ENCODE peak calls at places on chromosomes 4 and X, in eight cellular contexts. One of them, this sample, is unnamed.

GRCh38 chr4:84924439-84924838 is 42.1 kb downstream of the WDFY3 start:
- DNase-seq in body of pancreas: no peak
- DNase-seq in thoracic aorta: no peak
- DNase-seq in upper lobe of right lung: no peak
- DNase-seq in tibial artery: no peak
- DNase-seq in HCT116: no peak
- DNase-seq in H9: no peak
- DNase-seq in B cell: no peak
- DNase-seq in this sample: no peak

GRCh38 chr4:62709618-62710252 is 1509.6 kb downstream of the ADGRL3 start:
- DNase-seq in upper lobe of right lung: no peak
- DNase-seq in B cell: no peak
- DNase-seq in H9: no peak
- DNase-seq in HCT116: no peak
- DNase-seq in tibial artery: no peak
- DNase-seq in body of pancreas: no peak
- DNase-seq in thoracic aorta: no peak
- DNase-seq in this sample: peak

GRCh38 chr4:2085496-2085901 is 26.4 kb downstream of the NAT8L start:
- DNase-seq in upper lobe of right lung: peak
- DNase-seq in H9: peak
- DNase-seq in body of pancreas: peak
- DNase-seq in HCT116: no peak
- DNase-seq in thoracic aorta: no peak
- DNase-seq in B cell: no peak
- DNase-seq in tibial artery: no peak
- DNase-seq in this sample: peak

GRCh38 chrX:21493226-21493850 is 119.1 kb downstream of the CNKSR2 start:
- DNase-seq in upper lobe of right lung: no peak
- DNase-seq in tibial artery: no peak
- DNase-seq in H9: no peak
- DNase-seq in thoracic aorta: no peak
- DNase-seq in body of pancreas: no peak
- DNase-seq in B cell: no peak
- DNase-seq in HCT116: no peak
- DNase-seq in this sample: no peak

GRCh38 chrX:23066588-23067281 is 67.0 kb downstream of the DDX53 start:
- DNase-seq in body of pancreas: no peak
- DNase-seq in H9: no peak
- DNase-seq in HCT116: no peak
- DNase-seq in B cell: no peak
- DNase-seq in tibial artery: no peak
- DNase-seq in upper lobe of right lung: no peak
- DNase-seq in thoracic aorta: no peak
- DNase-seq in this sample: no peak

GRCh38 chr4:79022529-79022928 is 83.3 kb upstream of the PAQR3 start:
- DNase-seq in B cell: no peak
- DNase-seq in upper lobe of right lung: peak
- DNase-seq in body of pancreas: no peak
- DNase-seq in H9: no peak
- DNase-seq in tibial artery: no peak
- DNase-seq in HCT116: no peak
- DNase-seq in thoracic aorta: no peak
- DNase-seq in this sample: no peak

GRCh38 chrX:40945366-40945713 is 139.9 kb upstream of the USP9X start:
- DNase-seq in tibial artery: peak
- DNase-seq in upper lobe of right lung: no peak
- DNase-seq in thoracic aorta: no peak
- DNase-seq in HCT116: peak
- DNase-seq in B cell: no peak
- DNase-seq in body of pancreas: peak
- DNase-seq in H9: no peak
- DNase-seq in this sample: no peak

GRCh38 chr4:119728692-119729593 is 100.3 kb upstream of the PDE5A start:
- DNase-seq in B cell: no peak
- DNase-seq in H9: no peak
- DNase-seq in tibial artery: no peak
- DNase-seq in thoracic aorta: no peak
- DNase-seq in HCT116: no peak
- DNase-seq in body of pancreas: no peak
- DNase-seq in upper lobe of right lung: no peak
- DNase-seq in this sample: no peak

GRCh38 chr4:133868856-133869255 is 332.7 kb downstream of the PABPC4L start:
- DNase-seq in B cell: no peak
- DNase-seq in upper lobe of right lung: no peak
- DNase-seq in HCT116: no peak
- DNase-seq in H9: no peak
- DNase-seq in body of pancreas: no peak
- DNase-seq in tibial artery: no peak
- DNase-seq in thoracic aorta: no peak
- DNase-seq in this sample: no peak

GRCh38 chr4:133869486-133869885 is 332.1 kb downstream of the PABPC4L start:
- DNase-seq in upper lobe of right lung: no peak
- DNase-seq in B cell: no peak
- DNase-seq in tibial artery: no peak
- DNase-seq in HCT116: no peak
- DNase-seq in body of pancreas: no peak
- DNase-seq in thoracic aorta: no peak
- DNase-seq in H9: no peak
- DNase-seq in this sample: no peak

GRCh38 chr4:133866328-133866699 is 335.3 kb downstream of the PABPC4L start:
- DNase-seq in tibial artery: no peak
- DNase-seq in H9: no peak
- DNase-seq in HCT116: no peak
- DNase-seq in body of pancreas: no peak
- DNase-seq in B cell: no peak
- DNase-seq in thoracic aorta: no peak
- DNase-seq in upper lobe of right lung: no peak
- DNase-seq in this sample: no peak

DNA sequence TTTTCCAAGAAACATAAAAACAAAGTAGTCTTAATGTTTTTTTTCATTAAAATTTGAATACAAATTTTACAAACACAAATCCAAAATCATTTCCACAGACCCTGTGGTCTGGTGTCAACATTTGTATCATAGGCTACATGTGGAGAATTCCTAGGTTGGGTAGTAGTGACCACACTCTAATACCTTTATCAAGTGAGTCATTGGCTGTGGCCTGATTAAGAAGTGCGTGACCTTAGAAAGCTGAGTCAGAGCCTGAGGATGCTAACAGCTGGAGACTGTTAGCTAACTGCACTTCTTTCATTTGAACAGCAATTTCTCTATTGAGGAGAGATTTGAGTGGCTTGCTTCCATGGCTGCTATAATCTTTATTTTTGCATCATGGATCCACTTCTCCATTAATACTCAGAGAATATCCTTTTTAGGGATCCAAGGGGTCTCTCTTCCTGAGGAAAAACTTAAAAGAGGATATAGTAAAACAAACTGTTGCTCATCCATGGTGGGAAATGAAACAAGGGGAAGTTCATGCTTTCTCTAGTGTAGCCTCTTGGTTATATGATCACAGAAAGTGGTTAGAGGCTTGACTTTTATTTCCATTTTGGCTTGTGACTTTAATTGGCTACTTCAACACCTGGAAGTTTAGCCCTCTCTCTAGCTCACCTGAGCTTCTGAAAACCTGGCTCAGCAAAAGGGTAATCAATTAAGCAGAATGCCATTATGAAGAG is 335.8 kb downstream of the PABPC4L start:
- DNase-seq in B cell: no peak
- DNase-seq in HCT116: peak
- DNase-seq in body of pancreas: no peak
- DNase-seq in H9: no peak
- DNase-seq in thoracic aorta: no peak
- DNase-seq in upper lobe of right lung: no peak
- DNase-seq in tibial artery: no peak
- DNase-seq in this sample: no peak
- TF ChIP-seq CTCF in B cell: no peak
- TF ChIP-seq CTCF in HCT116: no peak
- TF ChIP-seq CTCF in body of pancreas: no peak
- TF ChIP-seq CTCF in H9: no peak
- TF ChIP-seq CTCF in thoracic aorta: no peak
- TF ChIP-seq CTCF in upper lobe of right lung: no peak
- TF ChIP-seq CTCF in tibial artery: no peak
- TF ChIP-seq CTCF in this sample: no peak

DNA sequence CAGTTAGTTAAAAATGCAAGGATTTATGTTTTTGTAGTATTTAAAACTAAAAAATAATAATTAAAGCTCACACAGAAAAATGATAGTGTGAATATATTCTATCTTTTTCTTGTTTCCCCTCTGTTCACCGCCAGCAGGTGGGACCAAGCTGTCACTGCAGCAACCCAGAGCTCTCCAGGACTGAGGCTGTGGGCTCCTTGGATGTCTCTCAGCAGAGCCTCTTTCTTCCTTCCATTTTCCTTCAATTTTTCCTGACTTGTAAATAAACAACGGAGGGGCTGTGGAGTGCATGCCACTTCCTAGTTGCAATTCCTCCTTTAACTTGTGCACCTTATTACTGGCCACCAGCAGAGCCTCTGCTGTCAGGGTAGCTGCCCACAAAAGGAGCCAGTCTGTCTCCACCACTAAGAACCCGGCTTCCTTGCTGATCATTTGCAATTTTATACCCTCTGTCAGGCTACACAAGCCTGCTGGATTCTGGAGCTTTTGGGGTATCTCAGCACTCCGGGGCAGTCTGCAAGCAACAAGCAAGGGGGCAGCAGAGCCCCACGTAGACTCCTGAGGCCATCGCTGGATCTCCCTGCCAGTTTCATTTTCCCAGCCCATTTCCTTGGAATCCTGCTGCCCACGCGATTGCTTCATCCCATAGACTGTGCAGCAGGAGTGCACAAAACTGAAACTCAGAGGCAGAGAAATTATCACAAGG is 1467.4 kb downstream of the C4orf33 start:
- DNase-seq in B cell: no peak
- DNase-seq in tibial artery: no peak
- DNase-seq in thoracic aorta: no peak
- DNase-seq in H9: peak
- DNase-seq in body of pancreas: peak
- DNase-seq in upper lobe of right lung: peak
- DNase-seq in HCT116: peak
- DNase-seq in this sample: peak
- TF ChIP-seq CTCF in B cell: no peak
- TF ChIP-seq CTCF in tibial artery: peak
- TF ChIP-seq CTCF in thoracic aorta: no peak
- TF ChIP-seq CTCF in H9: peak
- TF ChIP-seq CTCF in body of pancreas: peak
- TF ChIP-seq CTCF in upper lobe of right lung: peak
- TF ChIP-seq CTCF in HCT116: peak
- TF ChIP-seq CTCF in this sample: peak

GRCh38 chrX:69066021-69066757 is 99.1 kb downstream of the PJA1 start:
- DNase-seq in body of pancreas: no peak
- DNase-seq in HCT116: no peak
- DNase-seq in tibial artery: no peak
- DNase-seq in thoracic aorta: no peak
- DNase-seq in H9: peak
- DNase-seq in B cell: no peak
- DNase-seq in upper lobe of right lung: no peak
- DNase-seq in this sample: no peak

GRCh38 chrX:69062493-69062892 is 102.8 kb downstream of the PJA1 start:
- DNase-seq in body of pancreas: no peak
- DNase-seq in upper lobe of right lung: no peak
- DNase-seq in HCT116: no peak
- DNase-seq in tibial artery: no peak
- DNase-seq in thoracic aorta: no peak
- DNase-seq in H9: peak
- DNase-seq in B cell: no peak
- DNase-seq in this sample: no peak

GRCh38 chrX:69063486-69063885 is 101.8 kb downstream of the PJA1 start:
- DNase-seq in H9: peak
- DNase-seq in HCT116: no peak
- DNase-seq in upper lobe of right lung: no peak
- DNase-seq in B cell: no peak
- DNase-seq in thoracic aorta: no peak
- DNase-seq in tibial artery: no peak
- DNase-seq in body of pancreas: no peak
- DNase-seq in this sample: no peak

GRCh38 chrX:69065451-69065850 is 99.8 kb downstream of the PJA1 start:
- DNase-seq in H9: peak
- DNase-seq in B cell: no peak
- DNase-seq in upper lobe of right lung: no peak
- DNase-seq in body of pancreas: no peak
- DNase-seq in HCT116: no peak
- DNase-seq in tibial artery: no peak
- DNase-seq in thoracic aorta: no peak
- DNase-seq in this sample: no peak

DNA sequence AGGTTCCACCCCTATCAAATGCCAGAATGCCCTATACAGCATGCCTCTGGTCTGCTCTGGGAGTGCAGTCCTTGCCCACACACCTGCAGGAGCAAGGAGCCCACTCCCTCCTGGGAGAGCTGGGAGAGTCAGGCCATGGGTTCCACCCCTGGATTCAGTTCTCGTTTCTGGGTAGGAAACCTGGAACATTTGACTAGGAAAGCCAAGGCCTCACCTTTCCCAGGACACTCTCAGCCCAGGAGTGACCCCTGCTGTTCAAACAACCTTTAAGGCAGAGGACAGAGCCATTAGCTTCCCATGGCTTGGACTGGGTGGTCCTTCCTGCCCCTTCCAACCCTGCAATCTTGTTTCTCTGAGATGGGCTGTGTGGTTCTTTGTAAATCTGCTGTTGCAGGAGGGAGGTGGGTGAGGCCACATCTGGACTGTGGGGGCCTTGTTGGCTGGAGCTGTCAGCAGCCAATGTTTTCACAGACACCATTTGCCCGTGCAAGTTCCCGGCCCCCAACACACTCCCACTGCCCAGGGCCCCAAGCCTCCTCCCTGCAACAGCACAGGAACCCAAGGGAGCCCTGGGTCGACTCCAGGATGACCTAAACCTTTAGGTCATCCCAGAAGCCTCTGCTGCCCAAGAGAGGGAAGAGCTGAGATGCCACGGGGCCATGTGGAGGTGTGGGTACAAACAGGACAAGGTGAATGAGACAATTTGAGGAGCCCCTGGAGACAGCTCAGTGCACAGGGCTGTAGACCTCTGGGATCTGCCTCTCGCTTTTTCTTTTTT is 104.4 kb downstream of the PJA1 start:
- DNase-seq in H9: peak
- DNase-seq in upper lobe of right lung: no peak
- DNase-seq in HCT116: peak
- DNase-seq in tibial artery: peak
- DNase-seq in B cell: no peak
- DNase-seq in thoracic aorta: no peak
- DNase-seq in body of pancreas: peak
- DNase-seq in this sample: peak
- TF ChIP-seq CTCF in H9: peak
- TF ChIP-seq CTCF in upper lobe of right lung: peak
- TF ChIP-seq CTCF in HCT116: peak
- TF ChIP-seq CTCF in tibial artery: peak
- TF ChIP-seq CTCF in B cell: no peak
- TF ChIP-seq CTCF in thoracic aorta: peak
- TF ChIP-seq CTCF in body of pancreas: peak
- TF ChIP-seq CTCF in this sample: peak

DNA sequence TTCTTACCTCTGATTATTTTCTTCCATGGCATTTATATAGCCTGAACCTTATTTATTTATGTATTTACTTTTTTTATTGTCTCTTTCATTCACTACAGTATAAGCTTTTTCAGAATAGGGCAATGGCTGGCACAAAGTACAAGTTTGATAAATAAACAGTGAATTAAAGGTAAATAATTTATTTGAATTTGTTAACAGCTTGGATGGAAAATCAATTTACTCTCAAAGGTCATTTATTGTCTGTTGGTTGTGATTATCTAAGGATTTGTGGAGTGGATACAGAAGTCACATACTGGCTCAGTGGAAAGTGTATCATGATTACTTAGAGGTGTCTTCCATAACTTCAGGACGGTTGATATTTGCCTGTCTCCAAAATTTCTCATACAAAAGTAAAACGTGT is 2472.9 kb downstream of the PCDH7 start:
- DNase-seq in thoracic aorta: no peak
- DNase-seq in H9: no peak
- DNase-seq in B cell: no peak
- DNase-seq in body of pancreas: no peak
- DNase-seq in upper lobe of right lung: no peak
- DNase-seq in tibial artery: no peak
- DNase-seq in HCT116: no peak
- DNase-seq in this sample: no peak
- TF ChIP-seq CTCF in thoracic aorta: no peak
- TF ChIP-seq CTCF in H9: no peak
- TF ChIP-seq CTCF in B cell: no peak
- TF ChIP-seq CTCF in body of pancreas: no peak
- TF ChIP-seq CTCF in upper lobe of right lung: no peak
- TF ChIP-seq CTCF in tibial artery: no peak
- TF ChIP-seq CTCF in HCT116: no peak
- TF ChIP-seq CTCF in this sample: no peak

This sample was measured in neural crest cell.